ENCODE peak calls at places on chromosomes 2 and 18, in eight cellular contexts. J is iris pigment epithelial cell; G is NCI-H524; F is central memory CD4-positive, alpha-beta T cell; H is NCI-H1694; K is activated effector memory CD4-positive, alpha-beta T cell treated with Interleukin-2 at 50 U/mL for 16 hours; N is HTR-8/SVneo; V is midbrain. Z is an unnamed sample.

GRCh38 chr18:54777118-54777791 is 51.0 kb upstream of the RAB27B start:
- DNase-seq in J (peak), G (no peak), F (no peak), H (no peak), K (no peak), N (no peak), V (no peak), Z (no peak)

GRCh38 chr2:49241506-49241905 is 87.2 kb upstream of the FSHR start:
- DNase-seq in J (no peak), G (no peak), F (no peak), H (no peak), K (no peak), N (no peak), V (no peak), Z (no peak)

GRCh38 chr2:45992021-45992745 is 305.0 kb upstream of the EPAS1 start:
- DNase-seq in J (peak), G (no peak), F (no peak), H (no peak), K (no peak), N (no peak), V (no peak), Z (no peak)

GRCh38 chr2:119354860-119355259 is 11.8 kb downstream of the C2orf76 start:
- DNase-seq in J (no peak), G (no peak), F (no peak), H (no peak), K (no peak), N (no peak), V (no peak), Z (no peak)

GRCh38 chr18:62566199-62566598 is 43.4 kb downstream of the ZCCHC2 start:
- DNase-seq in J (peak), G (peak), F (no peak), H (no peak), K (no peak), N (peak), V (peak), Z (no peak)

GRCh38 chr18:64259871-64260270 is 111.0 kb upstream of the LINC00305 start:
- DNase-seq in J (no peak), G (no peak), F (no peak), H (no peak), K (no peak), N (no peak), V (no peak), Z (no peak)

GRCh38 chr2:71603851-71604708 is 150.7 kb downstream of the DYSF start:
- DNase-seq in J (no peak), G (peak), F (no peak), H (no peak), K (no peak), N (no peak), V (no peak), Z (peak)

GRCh38 chr2:142483653-142484052 is 352.8 kb upstream of the LRP1B start:
- DNase-seq in J (no peak), G (no peak), F (no peak), H (no peak), K (no peak), N (no peak), V (no peak), Z (no peak)

GRCh38 chr18:45330170-45330594 is 285.1 kb upstream of the SLC14A2 start:
- DNase-seq in J (no peak), G (no peak), F (no peak), H (no peak), K (no peak), N (no peak), V (no peak), Z (peak)

Z was measured in osteoblast.